ENCODE peak calls at places on chromosomes 2 and 18, in seven cellular contexts. One of them, this sample, is unnamed. For H3K4me1, the result is how much of the 10 kb centered on the place peaks cover.

GRCh38 chr2:36403675-36404230 is 48.2 kb downstream of the CRIM1 start:
- DNase-seq in right atrium auricular region: no peak
- DNase-seq in A549: peak
- DNase-seq in ascending aorta: no peak
- DNase-seq in upper lobe of right lung: no peak
- DNase-seq in IMR-90: peak
- DNase-seq in left lung: no peak
- DNase-seq in this sample: no peak

GRCh38 chr2:119826370-119826961 is 66.7 kb downstream of the PTPN4 start:
- DNase-seq in A549: peak
- DNase-seq in upper lobe of right lung: no peak
- DNase-seq in left lung: no peak
- DNase-seq in IMR-90: peak
- DNase-seq in right atrium auricular region: no peak
- DNase-seq in ascending aorta: no peak
- DNase-seq in this sample: no peak

GRCh38 chr2:12606472-12607000 is 110.2 kb upstream of the TRIB2 start:
- DNase-seq in A549: no peak
- DNase-seq in left lung: no peak
- DNase-seq in right atrium auricular region: no peak
- DNase-seq in IMR-90: peak
- DNase-seq in upper lobe of right lung: no peak
- DNase-seq in ascending aorta: no peak
- DNase-seq in this sample: no peak

GRCh38 chr18:26516964-26517363 is 31.4 kb downstream of the KCTD1 start:
- DNase-seq in A549: no peak
- DNase-seq in upper lobe of right lung: no peak
- DNase-seq in IMR-90: peak
- DNase-seq in right atrium auricular region: no peak
- DNase-seq in left lung: no peak
- DNase-seq in ascending aorta: no peak
- DNase-seq in this sample: no peak

GRCh38 chr2:239532859-239533258 is 132.0 kb upstream of the HDAC4 start:
- DNase-seq in right atrium auricular region: no peak
- DNase-seq in left lung: peak
- DNase-seq in IMR-90: no peak
- DNase-seq in upper lobe of right lung: peak
- DNase-seq in ascending aorta: no peak
- DNase-seq in A549: no peak
- DNase-seq in this sample: no peak

GRCh38 chr2:104850322-104851184 is 3.4 kb upstream of the POU3F3 start:
- DNase-seq in right atrium auricular region: no peak
- DNase-seq in ascending aorta: no peak
- DNase-seq in IMR-90: no peak
- DNase-seq in upper lobe of right lung: no peak
- DNase-seq in left lung: no peak
- DNase-seq in A549: no peak
- DNase-seq in this sample: peak

GRCh38 chr2:233445152-233445830 is 91.0 kb downstream of the DGKD start:
- DNase-seq in ascending aorta: no peak
- DNase-seq in upper lobe of right lung: peak
- DNase-seq in left lung: peak
- DNase-seq in A549: no peak
- DNase-seq in right atrium auricular region: no peak
- DNase-seq in IMR-90: no peak
- DNase-seq in this sample: peak

GRCh38 chr2:207951734-207952480 is 73.4 kb downstream of the PLEKHM3 start:
- DNase-seq in ascending aorta: no peak
- DNase-seq in right atrium auricular region: no peak
- DNase-seq in upper lobe of right lung: no peak
- DNase-seq in IMR-90: no peak
- DNase-seq in left lung: no peak
- DNase-seq in A549: no peak
- DNase-seq in this sample: no peak

GRCh38 chr2:86211033-86211795 is 12.0 kb downstream of the MRPL35 start:
- DNase-seq in upper lobe of right lung: peak
- DNase-seq in right atrium auricular region: peak
- DNase-seq in left lung: peak
- DNase-seq in ascending aorta: no peak
- DNase-seq in A549: no peak
- DNase-seq in IMR-90: no peak
- DNase-seq in this sample: no peak

GRCh38 chr2:121860033-121860810 is 104.8 kb downstream of the TSN start:
- DNase-seq in left lung: no peak
- DNase-seq in right atrium auricular region: no peak
- DNase-seq in upper lobe of right lung: no peak
- DNase-seq in A549: no peak
- DNase-seq in IMR-90: peak
- DNase-seq in ascending aorta: no peak
- DNase-seq in this sample: no peak

GRCh38 chr2:9230881-9231280 is 24.3 kb downstream of the ASAP2 start:
- DNase-seq in ascending aorta: no peak
- DNase-seq in upper lobe of right lung: no peak
- DNase-seq in IMR-90: no peak
- DNase-seq in right atrium auricular region: no peak
- DNase-seq in left lung: no peak
- DNase-seq in A549: no peak
- DNase-seq in this sample: peak

GRCh38 chr2:109242222-109242653 is 113.2 kb downstream of the SH3RF3 start:
- DNase-seq in ascending aorta: no peak
- DNase-seq in left lung: no peak
- DNase-seq in upper lobe of right lung: peak
- DNase-seq in right atrium auricular region: peak
- DNase-seq in IMR-90: no peak
- DNase-seq in A549: no peak
- DNase-seq in this sample: no peak

GRCh38 chr2:3449106-3449505 is 69.6 kb downstream of the TRAPPC12 start:
- DNase-seq in right atrium auricular region: peak
- DNase-seq in A549: no peak
- DNase-seq in upper lobe of right lung: no peak
- DNase-seq in IMR-90: no peak
- DNase-seq in left lung: no peak
- DNase-seq in ascending aorta: no peak
- DNase-seq in this sample: no peak
- H3K4me1 ChIP-seq in right atrium auricular region: under half
- H3K4me1 ChIP-seq in A549: under half
- H3K4me1 ChIP-seq in upper lobe of right lung: under half
- H3K4me1 ChIP-seq in IMR-90: under half
- H3K4me1 ChIP-seq in left lung: under half
- H3K4me1 ChIP-seq in ascending aorta: under half
- H3K4me1 ChIP-seq in this sample: under half

GRCh38 chr2:176269319-176270099 is at the start of gene MTX2:
- DNase-seq in upper lobe of right lung: peak
- DNase-seq in A549: peak
- DNase-seq in left lung: peak
- DNase-seq in right atrium auricular region: no peak
- DNase-seq in ascending aorta: no peak
- DNase-seq in IMR-90: peak
- DNase-seq in this sample: peak
- TF ChIP-seq CTCF in upper lobe of right lung: peak
- TF ChIP-seq CTCF in A549: no peak
- TF ChIP-seq CTCF in left lung: peak
- TF ChIP-seq CTCF in right atrium auricular region: peak
- TF ChIP-seq CTCF in ascending aorta: no peak
- TF ChIP-seq CTCF in IMR-90: no peak
- TF ChIP-seq CTCF in this sample: no peak

GRCh38 chr2:46328316-46328715 is 31.1 kb downstream of the EPAS1 start:
- DNase-seq in ascending aorta: no peak
- DNase-seq in right atrium auricular region: no peak
- DNase-seq in upper lobe of right lung: no peak
- DNase-seq in left lung: no peak
- DNase-seq in A549: no peak
- DNase-seq in IMR-90: no peak
- DNase-seq in this sample: no peak

GRCh38 chr2:46329803-46330775 is 32.9 kb downstream of the EPAS1 start:
- DNase-seq in A549: peak
- DNase-seq in right atrium auricular region: no peak
- DNase-seq in upper lobe of right lung: no peak
- DNase-seq in left lung: no peak
- DNase-seq in IMR-90: peak
- DNase-seq in ascending aorta: no peak
- DNase-seq in this sample: no peak

GRCh38 chr2:46327627-46328026 is 30.4 kb downstream of the EPAS1 start:
- DNase-seq in left lung: no peak
- DNase-seq in right atrium auricular region: no peak
- DNase-seq in upper lobe of right lung: no peak
- DNase-seq in A549: no peak
- DNase-seq in ascending aorta: no peak
- DNase-seq in IMR-90: no peak
- DNase-seq in this sample: no peak

GRCh38 chr2:46331099-46331766 is 34.0 kb downstream of the EPAS1 start:
- DNase-seq in upper lobe of right lung: no peak
- DNase-seq in A549: no peak
- DNase-seq in right atrium auricular region: no peak
- DNase-seq in left lung: no peak
- DNase-seq in ascending aorta: no peak
- DNase-seq in IMR-90: no peak
- DNase-seq in this sample: no peak

DNA sequence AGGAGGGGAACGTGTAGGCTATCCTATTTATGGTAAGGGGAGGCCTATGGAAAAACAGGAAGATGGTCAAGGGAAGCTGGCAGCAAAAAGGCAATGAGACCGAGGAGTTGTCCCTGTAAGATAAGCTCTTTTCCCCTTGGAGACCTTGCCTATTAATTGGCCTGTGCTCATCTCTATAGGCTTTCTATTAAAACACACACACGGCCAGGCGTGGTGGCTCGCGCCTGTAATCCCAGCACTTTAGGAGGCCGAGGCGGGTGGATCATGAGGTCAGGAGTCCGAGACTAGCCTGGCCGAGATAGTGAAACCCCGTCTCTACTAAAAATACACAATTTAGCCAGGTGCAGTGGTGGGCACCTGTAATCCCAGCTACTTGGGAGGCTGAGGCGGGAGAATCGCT is 32.1 kb downstream of the EPAS1 start:
- DNase-seq in ascending aorta: no peak
- DNase-seq in A549: no peak
- DNase-seq in IMR-90: no peak
- DNase-seq in left lung: no peak
- DNase-seq in upper lobe of right lung: no peak
- DNase-seq in right atrium auricular region: no peak
- DNase-seq in this sample: no peak
- H3K4me1 ChIP-seq in ascending aorta: under half
- H3K4me1 ChIP-seq in A549: half or more
- H3K4me1 ChIP-seq in IMR-90: half or more
- H3K4me1 ChIP-seq in left lung: half or more
- H3K4me1 ChIP-seq in upper lobe of right lung: half or more
- H3K4me1 ChIP-seq in right atrium auricular region: half or more
- H3K4me1 ChIP-seq in this sample: half or more

GRCh38 chr2:110842048-110842447 is 109.7 kb downstream of the ACOXL start:
- DNase-seq in ascending aorta: no peak
- DNase-seq in right atrium auricular region: no peak
- DNase-seq in left lung: no peak
- DNase-seq in upper lobe of right lung: no peak
- DNase-seq in A549: no peak
- DNase-seq in IMR-90: no peak
- DNase-seq in this sample: no peak
- TF ChIP-seq CTCF in ascending aorta: no peak
- TF ChIP-seq CTCF in right atrium auricular region: no peak
- TF ChIP-seq CTCF in left lung: no peak
- TF ChIP-seq CTCF in upper lobe of right lung: no peak
- TF ChIP-seq CTCF in A549: no peak
- TF ChIP-seq CTCF in IMR-90: no peak
- TF ChIP-seq CTCF in this sample: no peak

DNA sequence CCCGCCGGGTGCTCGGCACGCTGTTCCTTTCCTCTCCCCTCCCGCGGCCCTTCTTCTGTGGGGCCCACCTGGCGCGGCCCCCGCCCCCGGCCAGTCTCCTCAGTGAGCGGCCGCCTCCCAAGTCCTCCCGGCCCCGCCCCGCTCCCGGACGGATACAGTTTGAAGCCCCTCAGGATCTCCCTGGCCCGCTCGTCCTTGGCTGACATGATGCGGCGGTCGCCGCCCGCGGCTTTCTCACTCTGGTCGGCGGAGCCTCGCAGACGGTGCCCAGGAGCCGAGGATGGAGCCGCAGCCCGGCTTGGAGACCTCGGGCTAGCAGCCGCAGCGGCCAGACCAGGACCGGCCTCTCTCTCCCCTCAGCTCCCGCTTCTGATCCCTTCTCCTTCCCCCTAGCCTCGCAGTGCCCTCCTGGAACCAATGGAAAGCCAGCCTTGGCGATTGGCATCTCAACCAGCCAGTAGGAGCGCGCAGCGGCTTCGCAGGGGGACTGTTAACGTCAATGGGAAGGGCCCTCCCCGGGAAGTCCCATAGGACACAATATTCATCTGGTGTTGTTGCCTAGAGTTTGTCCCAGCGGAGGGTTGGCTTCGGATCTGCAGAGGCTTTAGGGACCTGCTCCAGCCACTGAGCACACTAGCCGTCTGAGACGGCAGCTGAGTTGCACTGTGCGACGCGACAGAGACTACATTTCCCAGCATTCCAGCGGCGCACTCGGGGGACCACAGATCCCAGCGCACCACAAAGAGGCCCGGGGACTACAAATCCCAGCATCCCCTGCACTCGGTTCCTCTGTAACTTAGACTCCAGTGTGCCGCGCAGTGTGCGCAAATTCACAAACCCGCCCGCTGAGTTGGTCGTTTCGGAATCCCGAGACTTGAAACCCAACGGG is at the start of gene PDE6D:
- DNase-seq in right atrium auricular region: peak
- DNase-seq in upper lobe of right lung: peak
- DNase-seq in A549: peak
- DNase-seq in ascending aorta: peak
- DNase-seq in left lung: peak
- DNase-seq in IMR-90: peak
- DNase-seq in this sample: peak
- H3K4me1 ChIP-seq in right atrium auricular region: under half
- H3K4me1 ChIP-seq in upper lobe of right lung: under half
- H3K4me1 ChIP-seq in A549: under half
- H3K4me1 ChIP-seq in ascending aorta: under half
- H3K4me1 ChIP-seq in left lung: under half
- H3K4me1 ChIP-seq in IMR-90: under half
- H3K4me1 ChIP-seq in this sample: under half

DNA sequence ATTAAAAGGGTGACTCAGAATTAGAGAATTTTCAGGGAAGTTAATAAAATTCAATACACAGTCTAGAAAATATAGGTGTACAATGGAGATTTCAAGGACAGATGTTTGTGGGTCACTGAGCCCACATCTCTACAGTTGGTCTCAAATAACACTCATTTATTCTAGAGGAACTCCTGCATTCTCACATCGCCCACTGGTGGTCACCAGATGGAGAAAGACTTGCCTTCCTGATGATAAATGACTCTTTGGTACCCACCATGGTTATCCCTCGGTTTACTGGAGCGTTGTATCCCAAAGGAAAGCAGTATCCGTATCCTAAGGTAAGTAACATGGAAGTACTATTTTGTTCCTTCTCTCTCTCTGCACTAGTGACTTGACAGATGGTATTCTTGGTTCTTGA is 1297.1 kb downstream of the DPP10 start:
- DNase-seq in upper lobe of right lung: no peak
- DNase-seq in IMR-90: no peak
- DNase-seq in right atrium auricular region: no peak
- DNase-seq in left lung: no peak
- DNase-seq in A549: no peak
- DNase-seq in ascending aorta: no peak
- DNase-seq in this sample: no peak
- TF ChIP-seq CTCF in upper lobe of right lung: no peak
- TF ChIP-seq CTCF in IMR-90: no peak
- TF ChIP-seq CTCF in right atrium auricular region: no peak
- TF ChIP-seq CTCF in left lung: no peak
- TF ChIP-seq CTCF in A549: no peak
- TF ChIP-seq CTCF in ascending aorta: no peak
- TF ChIP-seq CTCF in this sample: no peak

This sample was measured in kidney.